ENCODE peak calls at places on chromosome 17, in seven cellular contexts. I is fibroblast of the aortic adventitia, B is endothelial cell, R is dorsolateral prefrontal cortex, K is ovary, H is ascending aorta, G is astrocyte of the spinal cord. Z is an unnamed sample.

GRCh38 chr17:17540935-17541639 is 44.9 kb upstream of the RASD1 start:
- DNase-seq in I (no peak), B (no peak), G (no peak), K (no peak), H (no peak), R (no peak), Z (no peak)

GRCh38 chr17:15038656-15039055 is 226.5 kb downstream of the PMP22 start:
- DNase-seq in R (no peak), H (no peak), K (no peak), B (no peak), I (no peak), G (peak), Z (no peak)

GRCh38 chr17:5110816-5111215 is 862 bp downstream of the ZNF232 start:
- DNase-seq in I (no peak), R (no peak), K (no peak), H (no peak), B (no peak), G (no peak), Z (no peak)

GRCh38 chr17:21285164-21286065 is 904 bp downstream of the MAP2K3 start:
- DNase-seq in H (no peak), R (no peak), G (no peak), B (no peak), K (peak), I (peak), Z (no peak)

GRCh38 chr17:7383742-7384488 is 3.0 kb downstream of the TNK1 start:
- DNase-seq in I (no peak), H (no peak), R (no peak), K (peak), B (peak), G (peak), Z (peak)

GRCh38 chr17:38691154-38691553 is 13.9 kb upstream of the MLLT6 start:
- DNase-seq in R (no peak), K (no peak), I (no peak), G (no peak), B (no peak), H (no peak), Z (no peak)

GRCh38 chr17:21061971-21062526 is 19.2 kb upstream of the USP22 start:
- DNase-seq in K (no peak), H (no peak), I (no peak), R (no peak), G (no peak), B (no peak), Z (no peak)

GRCh38 chr17:73420897-73421296 is 109.1 kb upstream of the CDC42EP4 start:
- DNase-seq in R (no peak), B (peak), I (no peak), G (peak), K (no peak), H (no peak), Z (no peak)

GRCh38 chr17:45171338-45172231 is 9.9 kb downstream of the HEXIM2 start:
- DNase-seq in B (no peak), K (peak), G (no peak), R (no peak), I (no peak), H (no peak), Z (peak)

GRCh38 chr17:3594056-3594810 is 15.0 kb downstream of the TRPV1 start:
- DNase-seq in H (no peak), I (peak), B (no peak), K (no peak), G (peak), R (peak), Z (no peak)

GRCh38 chr17:68198931-68199836 is 48.7 kb upstream of the AMZ2 start:
- DNase-seq in B (peak), G (peak), H (no peak), I (no peak), R (no peak), K (peak), Z (peak)

GRCh38 chr17:50946223-50946890 is 80.2 kb upstream of the TOB1 start:
- DNase-seq in G (no peak), I (no peak), B (no peak), K (peak), H (no peak), R (peak), Z (no peak)

GRCh38 chr17:28338056-28338768 is 2.7 kb downstream of the TNFAIP1 start:
- DNase-seq in H (no peak), B (no peak), K (no peak), I (peak), G (peak), R (peak), Z (no peak)

GRCh38 chr17:68613739-68614298 is 12.7 kb upstream of the FAM20A start:
- DNase-seq in H (no peak), G (peak), K (no peak), R (no peak), I (peak), B (peak), Z (peak)

GRCh38 chr17:1559743-1560581 is 2.6 kb downstream of the PITPNA start:
- DNase-seq in B (no peak), K (no peak), I (no peak), H (no peak), G (no peak), R (no peak), Z (no peak)

GRCh38 chr17:21028192-21028591 is 14.6 kb downstream of the USP22 start:
- DNase-seq in R (peak), I (no peak), K (no peak), H (no peak), G (no peak), B (no peak), Z (no peak)

GRCh38 chr17:39113871-39114270 is 37.6 kb downstream of the PLXDC1 start:
- DNase-seq in R (no peak), G (no peak), K (no peak), H (no peak), I (no peak), B (no peak), Z (no peak)

GRCh38 chr17:146983-147761 is 9.8 kb downstream of the SCGB1C2 start:
- DNase-seq in B (peak), R (no peak), G (no peak), K (peak), I (no peak), H (no peak), Z (peak)

GRCh38 chr17:42623732-42624596 is 14.5 kb downstream of the TUBG1 start:
- DNase-seq in B (no peak), G (peak), I (peak), H (no peak), K (no peak), R (no peak), Z (no peak)

GRCh38 chr17:1222321-1222720 is 42.5 kb upstream of the ABR start:
- DNase-seq in G (no peak), B (no peak), R (no peak), K (no peak), I (no peak), H (no peak), Z (no peak)

GRCh38 chr17:17028878-17029535 is 13.2 kb upstream of the MPRIP start:
- DNase-seq in H (no peak), K (no peak), B (no peak), G (no peak), R (no peak), I (no peak), Z (peak)

GRCh38 chr17:46139365-46140210 is 53.6 kb downstream of the KANSL1 start:
- DNase-seq in I (no peak), G (no peak), H (no peak), B (no peak), R (no peak), K (no peak), Z (no peak)

GRCh38 chr17:347309-347708 is 5.3 kb downstream of the RPH3AL start:
- DNase-seq in G (no peak), B (no peak), H (no peak), R (no peak), I (no peak), K (no peak), Z (no peak)

DNA sequence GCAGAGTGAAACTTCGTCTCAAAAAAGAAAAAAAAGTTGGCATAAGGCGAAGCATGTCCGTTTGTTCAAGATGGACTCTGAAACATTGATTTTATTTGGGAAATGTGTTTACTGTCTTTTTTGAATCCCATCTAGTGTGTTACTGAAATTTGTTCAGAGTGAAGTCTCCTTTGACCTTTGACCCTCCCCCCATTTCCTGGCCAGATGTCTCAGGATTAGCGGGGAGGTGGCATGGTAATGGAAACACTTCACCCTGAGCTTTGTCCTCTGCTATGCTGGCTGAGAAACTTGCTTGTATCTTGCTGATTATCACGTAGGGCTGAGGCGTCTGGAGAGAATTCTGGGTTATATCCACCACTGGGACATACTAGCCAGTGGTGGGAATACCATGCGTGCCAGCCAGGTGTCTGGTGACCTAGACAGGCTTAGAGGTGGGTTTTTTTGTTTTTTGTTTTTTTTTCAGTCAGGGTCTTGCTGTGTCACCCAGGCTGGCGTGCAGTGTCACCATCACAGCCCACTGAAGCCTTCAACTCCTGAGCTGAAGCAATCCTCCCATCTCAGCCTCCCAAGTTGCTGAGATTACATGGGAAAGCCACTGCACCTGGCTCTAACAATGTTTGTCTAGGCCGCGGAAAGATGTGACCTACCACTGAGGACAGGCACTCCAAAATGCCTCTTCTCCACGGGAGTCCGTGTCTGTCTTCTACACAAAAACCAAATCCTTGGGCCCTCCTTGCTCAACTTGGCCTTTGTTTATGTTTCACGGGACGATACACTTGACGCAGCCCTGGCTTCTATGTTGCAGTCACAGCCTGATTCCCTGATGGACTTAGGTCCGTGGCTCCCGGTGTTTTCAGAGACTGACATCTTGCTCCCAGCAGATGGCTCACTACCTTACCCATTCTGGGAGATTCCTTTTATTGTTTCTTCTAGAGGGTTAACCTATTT is 6.6 kb upstream of the GALK1 start:
- DNase-seq in R (no peak), K (no peak), B (no peak), I (peak), G (no peak), H (no peak), Z (no peak)
- TF ChIP-seq CTCF in R (no peak), K (no peak), B (no peak), I (peak), G (peak), H (no peak), Z (no peak)

GRCh38 chr17:61579961-61580360 is 11.1 kb downstream of the NACA2 start:
- DNase-seq in B (no peak), H (no peak), G (no peak), K (no peak), I (no peak), R (no peak), Z (peak)
- TF ChIP-seq CTCF in B (no peak), H (no peak), G (no peak), K (no peak), I (no peak), R (no peak), Z (no peak)

DNA sequence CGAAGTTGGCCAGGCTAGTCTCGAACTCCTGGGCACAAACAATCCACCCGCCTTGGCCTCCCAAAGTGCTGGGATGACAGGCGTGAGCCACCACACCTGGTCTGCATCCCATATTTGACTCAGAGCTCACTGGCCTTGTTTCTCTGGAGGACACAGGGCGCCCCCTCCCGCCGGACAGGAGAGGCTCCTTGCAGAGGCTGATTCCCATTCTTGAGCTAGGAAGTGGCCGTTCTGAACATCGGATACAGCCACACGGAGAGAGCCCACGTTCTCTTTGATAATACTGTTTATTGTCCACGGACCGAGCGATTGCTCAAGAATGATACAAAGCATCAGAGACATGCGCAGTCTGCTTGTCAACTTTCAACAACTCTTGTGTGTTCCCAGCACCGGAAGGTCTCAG is 12.1 kb upstream of the USP36 start:
- DNase-seq in I (no peak), B (peak), G (no peak), R (no peak), H (no peak), K (no peak), Z (no peak)
- TF ChIP-seq CTCF in I (no peak), B (no peak), G (no peak), R (no peak), H (no peak), K (no peak), Z (no peak)

GRCh38 chr17:57586099-57586702 is 158.9 kb downstream of the CCDC182 start:
- DNase-seq in H (no peak), R (no peak), G (no peak), B (no peak), K (no peak), I (no peak), Z (no peak)

GRCh38 chr17:57585341-57586098 is 159.6 kb downstream of the CCDC182 start:
- DNase-seq in G (no peak), B (no peak), H (no peak), K (peak), R (no peak), I (no peak), Z (no peak)

GRCh38 chr17:57582881-57583756 is 162.0 kb downstream of the CCDC182 start:
- DNase-seq in I (no peak), H (no peak), R (no peak), G (no peak), B (no peak), K (no peak), Z (no peak)

GRCh38 chr17:57587201-57587870 is 157.8 kb downstream of the CCDC182 start:
- DNase-seq in B (no peak), H (no peak), K (no peak), R (no peak), I (no peak), G (no peak), Z (no peak)

GRCh38 chr17:57584050-57584551 is 161.0 kb downstream of the CCDC182 start:
- DNase-seq in G (no peak), I (no peak), R (no peak), B (no peak), K (no peak), H (no peak), Z (no peak)
- TF ChIP-seq CTCF in G (no peak), I (no peak), R (no peak), B (no peak), K (no peak), H (no peak), Z (no peak)

GRCh38 chr17:31389673-31390381 is 1.6 kb upstream of the RAB11FIP4 start:
- DNase-seq in R (no peak), H (no peak), G (no peak), K (peak), B (no peak), I (no peak), Z (no peak)
- TF ChIP-seq CTCF in R (no peak), H (no peak), G (no peak), K (no peak), B (peak), I (no peak), Z (peak)

GRCh38 chr17:78828470-78829185 is 12.0 kb downstream of the USP36 start:
- DNase-seq in B (no peak), K (no peak), I (peak), R (no peak), G (peak), H (no peak), Z (no peak)
- TF ChIP-seq CTCF in B (no peak), K (no peak), I (peak), R (no peak), G (peak), H (no peak), Z (no peak)

GRCh38 chr17:58375216-58375615 is 23.2 kb upstream of the SUPT4H1 start:
- DNase-seq in R (no peak), B (no peak), K (no peak), H (no peak), I (no peak), G (no peak), Z (no peak)
- TF ChIP-seq CTCF in R (no peak), B (no peak), K (no peak), H (no peak), I (no peak), G (no peak), Z (no peak)

GRCh38 chr17:81086789-81087551 is 52.0 kb downstream of the BAIAP2 start:
- DNase-seq in I (no peak), B (no peak), G (no peak), R (no peak), K (no peak), H (no peak), Z (no peak)

GRCh38 chr17:81082177-81083073 is 47.5 kb downstream of the BAIAP2 start:
- DNase-seq in H (no peak), R (no peak), I (no peak), B (no peak), G (peak), K (no peak), Z (no peak)

GRCh38 chr17:81083125-81083765 is 48.3 kb downstream of the BAIAP2 start:
- DNase-seq in R (no peak), G (peak), I (no peak), B (no peak), K (no peak), H (no peak), Z (no peak)

GRCh38 chr17:81084691-81085419 is 49.9 kb downstream of the BAIAP2 start:
- DNase-seq in I (no peak), B (no peak), K (no peak), G (no peak), H (no peak), R (peak), Z (no peak)

GRCh38 chr17:81085420-81085911 is 50.5 kb downstream of the BAIAP2 start:
- DNase-seq in I (no peak), K (no peak), H (no peak), R (no peak), B (no peak), G (no peak), Z (no peak)
- TF ChIP-seq CTCF in I (no peak), K (no peak), H (no peak), R (no peak), B (no peak), G (no peak), Z (no peak)

GRCh38 chr17:81556863-81557262 is 4.7 kb upstream of the FAAP100 start:
- DNase-seq in G (no peak), R (no peak), H (no peak), I (no peak), K (no peak), B (no peak), Z (no peak)

GRCh38 chr17:81558115-81558468 is 5.9 kb upstream of the FAAP100 start:
- DNase-seq in H (no peak), I (no peak), G (no peak), R (no peak), B (no peak), K (no peak), Z (no peak)

GRCh38 chr17:81561494-81561885 is 9.3 kb upstream of the FAAP100 start:
- DNase-seq in G (no peak), B (no peak), H (no peak), K (no peak), R (no peak), I (peak), Z (no peak)

GRCh38 chr17:81557276-81558114 is 5.3 kb upstream of the FAAP100 start:
- DNase-seq in G (no peak), B (no peak), K (no peak), H (no peak), I (no peak), R (no peak), Z (no peak)

DNA sequence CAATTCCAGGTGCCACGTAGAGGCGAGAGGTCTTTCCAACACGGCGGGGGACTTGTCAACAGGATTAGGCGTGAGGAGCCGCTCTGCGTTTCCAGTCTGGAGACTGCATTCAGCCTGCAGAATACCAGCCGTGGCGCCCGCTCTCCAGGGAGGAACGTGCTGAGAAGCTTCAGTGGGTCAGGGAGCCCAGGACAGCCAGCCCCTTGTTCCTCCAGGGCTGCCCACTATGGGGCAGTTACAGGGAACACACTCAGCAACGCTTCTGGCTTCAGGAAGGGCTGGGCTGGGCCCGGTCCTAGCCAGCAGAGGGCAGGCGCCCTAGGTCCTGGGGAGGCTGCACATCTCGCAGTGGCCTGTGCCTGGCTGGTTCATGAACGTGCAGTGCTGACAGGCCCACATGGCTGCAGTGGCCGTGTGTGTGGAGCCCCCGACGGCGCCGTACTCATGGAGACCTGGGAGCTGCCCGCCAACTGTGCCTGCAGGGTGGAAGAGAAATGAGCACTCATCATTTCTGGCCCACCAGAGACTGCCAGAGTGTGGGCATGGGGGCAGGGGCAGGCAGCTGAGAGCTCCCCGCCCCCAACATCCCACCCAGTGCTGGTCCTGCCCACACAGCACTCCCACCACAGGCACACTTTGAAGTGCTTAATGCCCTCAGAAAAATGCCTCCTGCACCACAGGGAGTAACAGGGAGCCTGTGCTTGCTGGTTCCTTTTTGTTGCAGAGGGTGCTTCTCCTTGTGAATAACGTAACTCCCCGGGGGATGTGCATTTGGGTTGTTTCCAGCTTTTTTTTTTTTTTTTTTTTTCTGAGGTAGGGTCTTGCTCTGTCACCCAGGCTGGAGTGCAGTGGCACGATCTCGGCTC is 7.0 kb upstream of the FAAP100 start:
- DNase-seq in I (no peak), G (no peak), K (no peak), R (no peak), H (no peak), B (no peak), Z (peak)
- TF ChIP-seq CTCF in I (peak), G (peak), K (no peak), R (peak), H (no peak), B (no peak), Z (no peak)

Z was measured in glutamatergic neuron.